ENCODE peak calls at places on chromosomes 1 and 21, in seven cellular contexts. One of them, this sample, is unnamed.

GRCh38 chr21:46425061-46425460 is 33.6 kb upstream of the DIP2A start:
- DNase-seq in fibroblast of villous mesenchyme: no peak
- DNase-seq in GM20000: no peak
- DNase-seq in ovary: no peak
- DNase-seq in cardiac muscle cell: no peak
- DNase-seq in heart left ventricle: peak; percentile 43
- DNase-seq in endothelial cell: no peak
- DNase-seq in this sample: no peak

GRCh38 chr1:208219659-208220282 is 24.4 kb downstream of the PLXNA2 start:
- DNase-seq in fibroblast of villous mesenchyme: peak; percentile 87
- DNase-seq in endothelial cell: peak; percentile 58
- DNase-seq in ovary: peak; percentile 70
- DNase-seq in cardiac muscle cell: peak; percentile 80
- DNase-seq in GM20000: no peak
- DNase-seq in heart left ventricle: peak; percentile 79
- DNase-seq in this sample: no peak

GRCh38 chr1:170388489-170388888 is 143.5 kb upstream of the GORAB start:
- DNase-seq in fibroblast of villous mesenchyme: no peak
- DNase-seq in cardiac muscle cell: no peak
- DNase-seq in heart left ventricle: no peak
- DNase-seq in ovary: no peak
- DNase-seq in GM20000: no peak
- DNase-seq in endothelial cell: no peak
- DNase-seq in this sample: no peak

GRCh38 chr21:39077816-39078215 is 105.4 kb downstream of the PSMG1 start:
- DNase-seq in endothelial cell: no peak
- DNase-seq in heart left ventricle: no peak
- DNase-seq in fibroblast of villous mesenchyme: peak; percentile 76
- DNase-seq in GM20000: no peak
- DNase-seq in cardiac muscle cell: no peak
- DNase-seq in ovary: no peak
- DNase-seq in this sample: no peak

GRCh38 chr1:119010201-119010600 is 22.1 kb upstream of the TBX15 start:
- DNase-seq in ovary: no peak
- DNase-seq in cardiac muscle cell: no peak
- DNase-seq in fibroblast of villous mesenchyme: no peak
- DNase-seq in endothelial cell: no peak
- DNase-seq in GM20000: no peak
- DNase-seq in heart left ventricle: no peak
- DNase-seq in this sample: no peak

GRCh38 chr1:215669806-215670485 is 102.8 kb downstream of the KCTD3 start:
- DNase-seq in ovary: no peak
- DNase-seq in fibroblast of villous mesenchyme: no peak
- DNase-seq in heart left ventricle: no peak
- DNase-seq in GM20000: no peak
- DNase-seq in endothelial cell: no peak
- DNase-seq in cardiac muscle cell: no peak
- DNase-seq in this sample: no peak

GRCh38 chr1:228082260-228082974 is at the start of gene ARF1:
- DNase-seq in ovary: peak; percentile 89
- DNase-seq in heart left ventricle: peak; percentile 96
- DNase-seq in endothelial cell: peak; percentile 97
- DNase-seq in GM20000: peak; percentile 100
- DNase-seq in fibroblast of villous mesenchyme: peak; percentile 93
- DNase-seq in cardiac muscle cell: peak; percentile 96
- DNase-seq in this sample: peak; percentile 100

GRCh38 chr1:114607223-114607622 is 25.8 kb upstream of the BCAS2 start:
- DNase-seq in GM20000: no peak
- DNase-seq in endothelial cell: no peak
- DNase-seq in fibroblast of villous mesenchyme: no peak
- DNase-seq in cardiac muscle cell: peak; percentile 2
- DNase-seq in ovary: no peak
- DNase-seq in heart left ventricle: no peak
- DNase-seq in this sample: no peak

GRCh38 chr1:156149374-156150106 is 3.8 kb upstream of the SEMA4A start:
- DNase-seq in endothelial cell: no peak
- DNase-seq in GM20000: peak; percentile 73
- DNase-seq in heart left ventricle: no peak
- DNase-seq in ovary: no peak
- DNase-seq in fibroblast of villous mesenchyme: no peak
- DNase-seq in cardiac muscle cell: no peak
- DNase-seq in this sample: peak; percentile 71

GRCh38 chr1:65164633-65165032 is 16.6 kb downstream of the AK4 start:
- DNase-seq in fibroblast of villous mesenchyme: peak; percentile 53
- DNase-seq in heart left ventricle: no peak
- DNase-seq in GM20000: no peak
- DNase-seq in endothelial cell: no peak
- DNase-seq in cardiac muscle cell: peak; percentile 54
- DNase-seq in ovary: no peak
- DNase-seq in this sample: no peak

GRCh38 chr1:109667452-109668122 is at the start of gene GSTM2:
- DNase-seq in heart left ventricle: peak; percentile 96
- DNase-seq in cardiac muscle cell: peak; percentile 93
- DNase-seq in GM20000: peak; percentile 84
- DNase-seq in endothelial cell: peak; percentile 83
- DNase-seq in ovary: peak; percentile 95
- DNase-seq in fibroblast of villous mesenchyme: peak; percentile 89
- DNase-seq in this sample: peak; percentile 85

GRCh38 chr1:30487042-30487441 is 236.3 kb downstream of the MATN1 start:
- DNase-seq in endothelial cell: no peak
- DNase-seq in cardiac muscle cell: no peak
- DNase-seq in ovary: no peak
- DNase-seq in GM20000: no peak
- DNase-seq in fibroblast of villous mesenchyme: no peak
- DNase-seq in heart left ventricle: no peak
- DNase-seq in this sample: no peak

GRCh38 chr21:42769820-42770716 is 109.3 kb downstream of the WDR4 start:
- DNase-seq in ovary: no peak
- DNase-seq in heart left ventricle: no peak
- DNase-seq in endothelial cell: no peak
- DNase-seq in fibroblast of villous mesenchyme: no peak
- DNase-seq in cardiac muscle cell: no peak
- DNase-seq in GM20000: no peak
- DNase-seq in this sample: no peak

GRCh38 chr1:160018900-160019299 is 12.9 kb downstream of the PIGM start:
- DNase-seq in GM20000: no peak
- DNase-seq in ovary: no peak
- DNase-seq in heart left ventricle: no peak
- DNase-seq in fibroblast of villous mesenchyme: peak; percentile 33
- DNase-seq in cardiac muscle cell: peak; percentile 40
- DNase-seq in endothelial cell: no peak
- DNase-seq in this sample: no peak

GRCh38 chr1:201562257-201562656 is 23.3 kb downstream of the NAV1 start:
- DNase-seq in cardiac muscle cell: peak; percentile 86
- DNase-seq in GM20000: no peak
- DNase-seq in heart left ventricle: no peak
- DNase-seq in endothelial cell: no peak
- DNase-seq in fibroblast of villous mesenchyme: peak; percentile 98
- DNase-seq in ovary: no peak
- DNase-seq in this sample: no peak

GRCh38 chr1:157505481-157506272 is 46.6 kb downstream of the FCRL5 start:
- DNase-seq in endothelial cell: peak; percentile 52
- DNase-seq in heart left ventricle: peak; percentile 66
- DNase-seq in GM20000: peak; percentile 65
- DNase-seq in fibroblast of villous mesenchyme: peak; percentile 58
- DNase-seq in cardiac muscle cell: peak; percentile 70
- DNase-seq in ovary: no peak
- DNase-seq in this sample: peak; percentile 76

GRCh38 chr1:15272009-15272781 is 25.2 kb downstream of the FHAD1 start:
- DNase-seq in cardiac muscle cell: peak; percentile 79
- DNase-seq in endothelial cell: peak; percentile 65
- DNase-seq in GM20000: peak; percentile 75
- DNase-seq in ovary: peak; percentile 63
- DNase-seq in heart left ventricle: no peak
- DNase-seq in fibroblast of villous mesenchyme: peak; percentile 78
- DNase-seq in this sample: peak; percentile 77

GRCh38 chr1:170698301-170698700 is 34.4 kb downstream of the PRRX1 start:
- DNase-seq in ovary: no peak
- DNase-seq in fibroblast of villous mesenchyme: no peak
- DNase-seq in GM20000: no peak
- DNase-seq in heart left ventricle: no peak
- DNase-seq in endothelial cell: no peak
- DNase-seq in cardiac muscle cell: no peak
- DNase-seq in this sample: no peak

GRCh38 chr1:39898648-39899603 is 2.8 kb downstream of the MYCL start:
- DNase-seq in GM20000: peak; percentile 61
- DNase-seq in heart left ventricle: no peak
- DNase-seq in fibroblast of villous mesenchyme: peak; percentile 65
- DNase-seq in endothelial cell: peak; percentile 78
- DNase-seq in ovary: no peak
- DNase-seq in cardiac muscle cell: peak; percentile 84
- DNase-seq in this sample: peak; percentile 68

DNA sequence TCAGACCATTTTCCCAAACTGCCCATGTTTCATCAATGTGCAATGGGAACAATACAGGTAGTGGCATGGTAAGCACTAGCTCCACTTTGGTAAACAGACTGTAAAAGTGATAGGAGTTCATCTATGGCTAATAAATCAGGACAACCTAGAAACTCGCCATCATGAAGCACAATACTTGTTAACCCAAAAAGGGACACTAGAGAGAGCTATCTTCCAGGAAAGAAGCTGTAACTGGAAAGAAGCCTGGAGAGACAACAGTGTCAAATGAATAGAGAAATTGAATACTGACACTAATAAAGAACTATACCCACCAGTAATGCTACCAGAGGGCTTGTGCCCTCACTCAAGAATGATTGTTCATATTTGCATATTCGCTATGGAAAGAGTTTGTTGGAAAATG is 164.7 kb upstream of the RGS18 start:
- DNase-seq in heart left ventricle: no peak
- DNase-seq in fibroblast of villous mesenchyme: peak; percentile 5
- DNase-seq in ovary: no peak
- DNase-seq in cardiac muscle cell: peak; percentile 62
- DNase-seq in endothelial cell: no peak
- DNase-seq in GM20000: no peak
- DNase-seq in this sample: no peak
- TF ChIP-seq CTCF in heart left ventricle: peak; percentile 41
- TF ChIP-seq CTCF in fibroblast of villous mesenchyme: no peak
- TF ChIP-seq CTCF in ovary: no peak
- TF ChIP-seq CTCF in cardiac muscle cell: peak; percentile 47
- TF ChIP-seq CTCF in endothelial cell: no peak
- TF ChIP-seq CTCF in GM20000: no peak
- TF ChIP-seq CTCF in this sample: no peak

GRCh38 chr1:248696261-248696660 is 6.3 kb downstream of the OR14I1 start:
- DNase-seq in heart left ventricle: no peak
- DNase-seq in ovary: no peak
- DNase-seq in fibroblast of villous mesenchyme: no peak
- DNase-seq in cardiac muscle cell: no peak
- DNase-seq in endothelial cell: no peak
- DNase-seq in GM20000: no peak
- DNase-seq in this sample: no peak
- TF ChIP-seq CTCF in heart left ventricle: no peak
- TF ChIP-seq CTCF in ovary: no peak
- TF ChIP-seq CTCF in fibroblast of villous mesenchyme: no peak
- TF ChIP-seq CTCF in cardiac muscle cell: no peak
- TF ChIP-seq CTCF in endothelial cell: no peak
- TF ChIP-seq CTCF in GM20000: no peak
- TF ChIP-seq CTCF in this sample: peak; percentile 34

GRCh38 chr1:206854401-206855129 is 10.9 kb upstream of the IL20 start:
- DNase-seq in endothelial cell: no peak
- DNase-seq in cardiac muscle cell: no peak
- DNase-seq in heart left ventricle: no peak
- DNase-seq in fibroblast of villous mesenchyme: no peak
- DNase-seq in GM20000: no peak
- DNase-seq in ovary: no peak
- DNase-seq in this sample: no peak
- TF ChIP-seq CTCF in endothelial cell: no peak
- TF ChIP-seq CTCF in cardiac muscle cell: no peak
- TF ChIP-seq CTCF in heart left ventricle: no peak
- TF ChIP-seq CTCF in fibroblast of villous mesenchyme: no peak
- TF ChIP-seq CTCF in GM20000: no peak
- TF ChIP-seq CTCF in ovary: no peak
- TF ChIP-seq CTCF in this sample: no peak

GRCh38 chr1:203026666-203027663 is 674 bp downstream of the PPFIA4 start:
- DNase-seq in heart left ventricle: peak; percentile 61
- DNase-seq in fibroblast of villous mesenchyme: no peak
- DNase-seq in ovary: no peak
- DNase-seq in cardiac muscle cell: no peak
- DNase-seq in GM20000: peak; percentile 11
- DNase-seq in endothelial cell: no peak
- DNase-seq in this sample: peak; percentile 12
- TF ChIP-seq CTCF in heart left ventricle: no peak
- TF ChIP-seq CTCF in fibroblast of villous mesenchyme: no peak
- TF ChIP-seq CTCF in ovary: no peak
- TF ChIP-seq CTCF in cardiac muscle cell: no peak
- TF ChIP-seq CTCF in GM20000: no peak
- TF ChIP-seq CTCF in endothelial cell: no peak
- TF ChIP-seq CTCF in this sample: no peak

GRCh38 chr1:220879090-220879508 is at the start of gene HLX:
- DNase-seq in GM20000: peak; percentile 80
- DNase-seq in fibroblast of villous mesenchyme: peak; percentile 94
- DNase-seq in ovary: peak; percentile 79
- DNase-seq in endothelial cell: peak; percentile 51
- DNase-seq in cardiac muscle cell: peak; percentile 95
- DNase-seq in heart left ventricle: peak; percentile 94
- DNase-seq in this sample: peak; percentile 88

GRCh38 chr1:220878223-220879081 is 791 bp upstream of the HLX start:
- DNase-seq in cardiac muscle cell: no peak
- DNase-seq in fibroblast of villous mesenchyme: no peak
- DNase-seq in ovary: no peak
- DNase-seq in heart left ventricle: peak; percentile 69
- DNase-seq in endothelial cell: no peak
- DNase-seq in GM20000: peak; percentile 48
- DNase-seq in this sample: peak; percentile 58

GRCh38 chr1:220879509-220880366 is 495 bp downstream of the HLX start:
- DNase-seq in cardiac muscle cell: peak; percentile 50
- DNase-seq in heart left ventricle: peak; percentile 83
- DNase-seq in endothelial cell: peak; percentile 58
- DNase-seq in ovary: peak; percentile 27
- DNase-seq in GM20000: peak; percentile 73
- DNase-seq in fibroblast of villous mesenchyme: peak; percentile 37
- DNase-seq in this sample: peak; percentile 74

GRCh38 chr1:220876511-220877347 is 2.5 kb upstream of the HLX start:
- DNase-seq in endothelial cell: peak; percentile 65
- DNase-seq in fibroblast of villous mesenchyme: no peak
- DNase-seq in heart left ventricle: peak; percentile 71
- DNase-seq in GM20000: peak; percentile 16
- DNase-seq in ovary: no peak
- DNase-seq in cardiac muscle cell: peak; percentile 47
- DNase-seq in this sample: peak; percentile 31

GRCh38 chr1:220877348-220878095 is 1.7 kb upstream of the HLX start:
- DNase-seq in endothelial cell: no peak
- DNase-seq in fibroblast of villous mesenchyme: no peak
- DNase-seq in ovary: no peak
- DNase-seq in heart left ventricle: no peak
- DNase-seq in cardiac muscle cell: no peak
- DNase-seq in GM20000: no peak
- DNase-seq in this sample: no peak
- TF ChIP-seq CTCF in endothelial cell: no peak
- TF ChIP-seq CTCF in fibroblast of villous mesenchyme: no peak
- TF ChIP-seq CTCF in ovary: no peak
- TF ChIP-seq CTCF in heart left ventricle: no peak
- TF ChIP-seq CTCF in cardiac muscle cell: no peak
- TF ChIP-seq CTCF in GM20000: no peak
- TF ChIP-seq CTCF in this sample: no peak

DNA sequence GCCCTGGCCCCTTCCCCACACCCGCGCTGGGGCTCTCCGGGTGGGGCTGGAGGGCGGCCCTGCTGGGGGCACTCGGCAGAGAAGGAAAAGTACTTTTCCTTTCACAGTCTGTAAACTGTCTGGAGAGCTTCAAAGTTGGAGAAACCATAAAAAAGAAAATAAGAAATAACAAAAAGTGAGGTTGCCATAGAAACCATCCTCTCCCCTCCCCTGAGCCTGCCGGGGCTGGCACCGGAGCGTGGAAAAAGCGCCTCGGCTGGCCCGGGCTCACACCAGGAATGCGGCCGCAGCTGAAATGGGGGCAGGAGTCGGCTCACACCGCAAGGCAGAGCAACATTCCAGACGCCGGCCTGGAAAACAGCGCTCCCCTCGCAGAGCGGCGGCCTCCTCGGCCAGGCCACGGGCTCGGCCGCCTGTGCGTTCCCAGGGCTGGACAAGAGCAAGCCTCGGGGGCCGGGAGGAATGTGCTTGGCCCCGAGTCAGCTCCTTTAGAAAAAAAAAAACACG is 69.2 kb downstream of the MORN1 start:
- DNase-seq in heart left ventricle: peak; percentile 87
- DNase-seq in ovary: peak; percentile 81
- DNase-seq in cardiac muscle cell: peak; percentile 97
- DNase-seq in fibroblast of villous mesenchyme: peak; percentile 94
- DNase-seq in endothelial cell: no peak
- DNase-seq in GM20000: no peak
- DNase-seq in this sample: no peak
- TF ChIP-seq CTCF in heart left ventricle: no peak
- TF ChIP-seq CTCF in ovary: no peak
- TF ChIP-seq CTCF in cardiac muscle cell: peak; percentile 13
- TF ChIP-seq CTCF in fibroblast of villous mesenchyme: peak; percentile 20
- TF ChIP-seq CTCF in endothelial cell: no peak
- TF ChIP-seq CTCF in GM20000: no peak
- TF ChIP-seq CTCF in this sample: no peak